ENCODE peak calls at places on chromosomes 5 and 9, in nine cellular contexts. One of them, this sample, is unnamed.

GRCh38 chr5:142360051-142360498 is 35.3 kb upstream of the SPRY4 start:
- DNase-seq in activated CD4-positive, CD25-positive, alpha-beta regulatory T cell treated with anti-CD3 and anti-CD28 coated beads, Interleukin-2, amount 50 U/mL, for 16 hours: no peak
- DNase-seq in HT1080: no peak
- DNase-seq in GOT3: no peak
- DNase-seq in endodermal cell: peak
- DNase-seq in HCT116: no peak
- DNase-seq in D341Med: no peak
- DNase-seq in RKO: peak
- DNase-seq in GM03348: no peak
- DNase-seq in this sample: no peak

GRCh38 chr5:10860645-10861455 is 99.8 kb upstream of the DAP start:
- DNase-seq in HT1080: peak
- DNase-seq in GOT3: no peak
- DNase-seq in GM03348: peak
- DNase-seq in activated CD4-positive, CD25-positive, alpha-beta regulatory T cell treated with anti-CD3 and anti-CD28 coated beads, Interleukin-2, amount 50 U/mL, for 16 hours: no peak
- DNase-seq in endodermal cell: no peak
- DNase-seq in HCT116: no peak
- DNase-seq in RKO: no peak
- DNase-seq in D341Med: no peak
- DNase-seq in this sample: no peak

GRCh38 chr5:17289681-17290619 is 72.5 kb downstream of the BASP1 start:
- DNase-seq in RKO: no peak
- DNase-seq in GOT3: no peak
- DNase-seq in GM03348: no peak
- DNase-seq in D341Med: no peak
- DNase-seq in activated CD4-positive, CD25-positive, alpha-beta regulatory T cell treated with anti-CD3 and anti-CD28 coated beads, Interleukin-2, amount 50 U/mL, for 16 hours: no peak
- DNase-seq in endodermal cell: no peak
- DNase-seq in HCT116: no peak
- DNase-seq in HT1080: peak
- DNase-seq in this sample: no peak

GRCh38 chr9:127769985-127770904 is 8.2 kb downstream of the SH2D3C start:
- DNase-seq in D341Med: no peak
- DNase-seq in GOT3: no peak
- DNase-seq in activated CD4-positive, CD25-positive, alpha-beta regulatory T cell treated with anti-CD3 and anti-CD28 coated beads, Interleukin-2, amount 50 U/mL, for 16 hours: no peak
- DNase-seq in endodermal cell: peak
- DNase-seq in GM03348: no peak
- DNase-seq in HCT116: no peak
- DNase-seq in RKO: no peak
- DNase-seq in HT1080: no peak
- DNase-seq in this sample: no peak

GRCh38 chr9:116342941-116343340 is 189.3 kb downstream of the PAPPA start:
- DNase-seq in endodermal cell: no peak
- DNase-seq in HCT116: no peak
- DNase-seq in activated CD4-positive, CD25-positive, alpha-beta regulatory T cell treated with anti-CD3 and anti-CD28 coated beads, Interleukin-2, amount 50 U/mL, for 16 hours: no peak
- DNase-seq in HT1080: no peak
- DNase-seq in GOT3: no peak
- DNase-seq in GM03348: no peak
- DNase-seq in D341Med: no peak
- DNase-seq in RKO: no peak
- DNase-seq in this sample: no peak

GRCh38 chr5:154967419-154968024 is 26.6 kb downstream of the MRPL22 start:
- DNase-seq in endodermal cell: no peak
- DNase-seq in RKO: peak
- DNase-seq in HT1080: no peak
- DNase-seq in D341Med: peak
- DNase-seq in GOT3: no peak
- DNase-seq in activated CD4-positive, CD25-positive, alpha-beta regulatory T cell treated with anti-CD3 and anti-CD28 coated beads, Interleukin-2, amount 50 U/mL, for 16 hours: no peak
- DNase-seq in GM03348: peak
- DNase-seq in HCT116: no peak
- DNase-seq in this sample: peak

GRCh38 chr9:127955294-127956015 is 17.8 kb upstream of the DPM2 start:
- DNase-seq in D341Med: peak
- DNase-seq in HT1080: peak
- DNase-seq in HCT116: peak
- DNase-seq in endodermal cell: peak
- DNase-seq in activated CD4-positive, CD25-positive, alpha-beta regulatory T cell treated with anti-CD3 and anti-CD28 coated beads, Interleukin-2, amount 50 U/mL, for 16 hours: peak
- DNase-seq in RKO: peak
- DNase-seq in GM03348: peak
- DNase-seq in GOT3: no peak
- DNase-seq in this sample: peak

GRCh38 chr5:137195483-137195882 is 303.6 kb downstream of the SPOCK1 start:
- DNase-seq in endodermal cell: no peak
- DNase-seq in D341Med: no peak
- DNase-seq in GOT3: no peak
- DNase-seq in RKO: no peak
- DNase-seq in HCT116: no peak
- DNase-seq in GM03348: no peak
- DNase-seq in HT1080: peak
- DNase-seq in activated CD4-positive, CD25-positive, alpha-beta regulatory T cell treated with anti-CD3 and anti-CD28 coated beads, Interleukin-2, amount 50 U/mL, for 16 hours: no peak
- DNase-seq in this sample: no peak

GRCh38 chr5:23446436-23446835 is 61.0 kb upstream of the PRDM9 start:
- DNase-seq in activated CD4-positive, CD25-positive, alpha-beta regulatory T cell treated with anti-CD3 and anti-CD28 coated beads, Interleukin-2, amount 50 U/mL, for 16 hours: no peak
- DNase-seq in endodermal cell: no peak
- DNase-seq in GM03348: no peak
- DNase-seq in HCT116: no peak
- DNase-seq in RKO: no peak
- DNase-seq in D341Med: no peak
- DNase-seq in GOT3: no peak
- DNase-seq in HT1080: no peak
- DNase-seq in this sample: no peak

GRCh38 chr9:34396276-34397214 is 19.8 kb upstream of the MYORG start:
- DNase-seq in HT1080: no peak
- DNase-seq in GM03348: no peak
- DNase-seq in HCT116: no peak
- DNase-seq in GOT3: no peak
- DNase-seq in endodermal cell: no peak
- DNase-seq in D341Med: no peak
- DNase-seq in activated CD4-positive, CD25-positive, alpha-beta regulatory T cell treated with anti-CD3 and anti-CD28 coated beads, Interleukin-2, amount 50 U/mL, for 16 hours: no peak
- DNase-seq in RKO: no peak
- DNase-seq in this sample: no peak

GRCh38 chr5:73663860-73664240 is 37.9 kb downstream of the ARHGEF28 start:
- DNase-seq in D341Med: no peak
- DNase-seq in GM03348: no peak
- DNase-seq in HCT116: no peak
- DNase-seq in activated CD4-positive, CD25-positive, alpha-beta regulatory T cell treated with anti-CD3 and anti-CD28 coated beads, Interleukin-2, amount 50 U/mL, for 16 hours: no peak
- DNase-seq in HT1080: no peak
- DNase-seq in endodermal cell: no peak
- DNase-seq in GOT3: no peak
- DNase-seq in RKO: no peak
- DNase-seq in this sample: no peak

GRCh38 chr5:112546946-112547647 is 128.0 kb upstream of the EPB41L4A start:
- DNase-seq in D341Med: no peak
- DNase-seq in GM03348: no peak
- DNase-seq in HCT116: no peak
- DNase-seq in GOT3: no peak
- DNase-seq in endodermal cell: no peak
- DNase-seq in activated CD4-positive, CD25-positive, alpha-beta regulatory T cell treated with anti-CD3 and anti-CD28 coated beads, Interleukin-2, amount 50 U/mL, for 16 hours: no peak
- DNase-seq in HT1080: no peak
- DNase-seq in RKO: no peak
- DNase-seq in this sample: no peak

GRCh38 chr5:137822158-137822764 is 45.4 kb upstream of the MYOT start:
- DNase-seq in GM03348: peak
- DNase-seq in RKO: peak
- DNase-seq in GOT3: no peak
- DNase-seq in activated CD4-positive, CD25-positive, alpha-beta regulatory T cell treated with anti-CD3 and anti-CD28 coated beads, Interleukin-2, amount 50 U/mL, for 16 hours: no peak
- DNase-seq in D341Med: peak
- DNase-seq in HCT116: peak
- DNase-seq in endodermal cell: peak
- DNase-seq in HT1080: peak
- DNase-seq in this sample: peak

GRCh38 chr9:93675336-93676150 is 99.2 kb downstream of the PHF2 start:
- DNase-seq in D341Med: peak
- DNase-seq in GM03348: no peak
- DNase-seq in HT1080: no peak
- DNase-seq in HCT116: no peak
- DNase-seq in GOT3: no peak
- DNase-seq in RKO: no peak
- DNase-seq in endodermal cell: peak
- DNase-seq in activated CD4-positive, CD25-positive, alpha-beta regulatory T cell treated with anti-CD3 and anti-CD28 coated beads, Interleukin-2, amount 50 U/mL, for 16 hours: no peak
- DNase-seq in this sample: no peak

This sample was measured in activated CD8-positive, alpha-beta T cell treated with anti-CD3 and anti-CD28 coated beads for 36 hours.